ENCODE peak calls at places on chromosomes 1 and 21, in six cellular contexts. C, S, K, B, Y and L are unnamed samples.

GRCh38 chr1:164588388-164589341 is 29.7 kb downstream of the PBX1 start:
- DNase-seq in C (no peak), S (peak; percentile 75), K (peak; percentile 64), B (no peak), Y (no peak), L (peak; percentile 72)

GRCh38 chr1:204449631-204450280 is 38.1 kb upstream of the PPP1R15B start:
- DNase-seq in C (no peak), S (no peak), K (no peak), B (no peak), Y (no peak), L (no peak)

GRCh38 chr1:227234998-227235405 is 83.3 kb downstream of the CDC42BPA start:
- DNase-seq in C (no peak), S (peak; percentile 27), K (peak; percentile 81), B (no peak), Y (peak; percentile 4), L (peak; percentile 37)

GRCh38 chr1:205590457-205590768 is 41.4 kb downstream of the ELK4 start:
- DNase-seq in C (no peak), S (no peak), K (no peak), B (no peak), Y (no peak), L (no peak)

GRCh38 chr21:45163413-45164123 is 89.2 kb downstream of the ADARB1 start:
- DNase-seq in C (no peak), S (no peak), K (no peak), B (no peak), Y (no peak), L (no peak)

GRCh38 chr1:95407864-95408291 is 173.9 kb downstream of the RWDD3 start:
- DNase-seq in C (no peak), S (no peak), K (no peak), B (no peak), Y (no peak), L (no peak)

GRCh38 chr1:58818075-58818474 is 34.2 kb upstream of the JUN start:
- DNase-seq in C (no peak), S (no peak), K (peak; percentile 94), B (no peak), Y (no peak), L (peak; percentile 60)

GRCh38 chr1:183155939-183156338 is 30.1 kb upstream of the LAMC2 start:
- DNase-seq in C (no peak), S (no peak), K (no peak), B (no peak), Y (no peak), L (no peak)

GRCh38 chr1:19533626-19534025 is 48.3 kb upstream of the CAPZB start:
- DNase-seq in C (no peak), S (peak; percentile 48), K (no peak), B (no peak), Y (no peak), L (no peak)

GRCh38 chr21:43812957-43813730 is 23.8 kb downstream of the RRP1 start:
- DNase-seq in C (peak; percentile 14), S (no peak), K (no peak), B (no peak), Y (no peak), L (no peak)

GRCh38 chr1:78410643-78411042 is 80.1 kb upstream of the PTGFR start:
- DNase-seq in C (no peak), S (no peak), K (no peak), B (no peak), Y (no peak), L (no peak)

GRCh38 chr1:232643227-232643626 is 13.3 kb upstream of the SIPA1L2 start:
- DNase-seq in C (no peak), S (no peak), K (no peak), B (no peak), Y (no peak), L (no peak)